ENCODE peak calls at places on chromosomes 16 and 17, in five cellular contexts. One of them, this sample, is unnamed.

GRCh38 chr17:81101614-81102306 is 63.5 kb upstream of the PVALEF start:
- DNase-seq in GM23248: peak
- DNase-seq in PC-9: peak
- DNase-seq in WERI-Rb-1: peak
- DNase-seq in mesendoderm: peak
- DNase-seq in this sample: peak

GRCh38 chr17:77314601-77315000 is 173.8 kb downstream of the SEC14L1 start:
- DNase-seq in PC-9: no peak
- DNase-seq in WERI-Rb-1: no peak
- DNase-seq in GM23248: no peak
- DNase-seq in mesendoderm: no peak
- DNase-seq in this sample: peak

GRCh38 chr17:74351552-74352210 is 10.0 kb downstream of the BTBD17 start:
- DNase-seq in PC-9: no peak
- DNase-seq in GM23248: no peak
- DNase-seq in mesendoderm: peak
- DNase-seq in WERI-Rb-1: no peak
- DNase-seq in this sample: peak

GRCh38 chr16:85110105-85110504 is 2.2 kb downstream of the CIBAR2 start:
- DNase-seq in PC-9: no peak
- DNase-seq in WERI-Rb-1: no peak
- DNase-seq in GM23248: no peak
- DNase-seq in mesendoderm: no peak
- DNase-seq in this sample: peak

GRCh38 chr16:23557779-23558330 is 328 bp downstream of the UBFD1 start:
- DNase-seq in PC-9: no peak
- DNase-seq in GM23248: peak
- DNase-seq in WERI-Rb-1: peak
- DNase-seq in mesendoderm: no peak
- DNase-seq in this sample: peak

GRCh38 chr16:74667215-74667765 is 613 bp upstream of the RFWD3 start:
- DNase-seq in GM23248: peak
- DNase-seq in mesendoderm: peak
- DNase-seq in PC-9: peak
- DNase-seq in WERI-Rb-1: no peak
- DNase-seq in this sample: peak

GRCh38 chr17:29158515-29159275 is 21.5 kb downstream of the MYO18A start:
- DNase-seq in mesendoderm: peak
- DNase-seq in PC-9: peak
- DNase-seq in WERI-Rb-1: no peak
- DNase-seq in GM23248: peak
- DNase-seq in this sample: peak

GRCh38 chr16:52727878-52728277 is 180.9 kb upstream of the TOX3 start:
- DNase-seq in WERI-Rb-1: no peak
- DNase-seq in GM23248: no peak
- DNase-seq in PC-9: no peak
- DNase-seq in mesendoderm: no peak
- DNase-seq in this sample: no peak

GRCh38 chr17:55617441-55617840 is 105.2 kb downstream of the TMEM100 start:
- DNase-seq in mesendoderm: no peak
- DNase-seq in WERI-Rb-1: no peak
- DNase-seq in PC-9: no peak
- DNase-seq in GM23248: no peak
- DNase-seq in this sample: no peak

GRCh38 chr17:73754886-73755285 is 110.6 kb upstream of the SDK2 start:
- DNase-seq in mesendoderm: no peak
- DNase-seq in GM23248: no peak
- DNase-seq in WERI-Rb-1: no peak
- DNase-seq in PC-9: no peak
- DNase-seq in this sample: peak

GRCh38 chr17:67571478-67571877 is 146.3 kb upstream of the NOL11 start:
- DNase-seq in GM23248: no peak
- DNase-seq in mesendoderm: no peak
- DNase-seq in WERI-Rb-1: no peak
- DNase-seq in PC-9: no peak
- DNase-seq in this sample: no peak

GRCh38 chr17:35241520-35241919 is 1.4 kb upstream of the SLFN5 start:
- DNase-seq in GM23248: no peak
- DNase-seq in WERI-Rb-1: no peak
- DNase-seq in PC-9: no peak
- DNase-seq in mesendoderm: peak
- DNase-seq in this sample: no peak

GRCh38 chr17:59800530-59800942 is 92.2 kb downstream of the TUBD1 start:
- DNase-seq in PC-9: no peak
- DNase-seq in GM23248: no peak
- DNase-seq in mesendoderm: no peak
- DNase-seq in WERI-Rb-1: no peak
- DNase-seq in this sample: no peak

GRCh38 chr17:52233176-52233575 is 74.7 kb upstream of the CA10 start:
- DNase-seq in mesendoderm: no peak
- DNase-seq in WERI-Rb-1: no peak
- DNase-seq in GM23248: no peak
- DNase-seq in PC-9: no peak
- DNase-seq in this sample: no peak

GRCh38 chr16:29943846-29944669 is 17.8 kb upstream of the TMEM219 start:
- DNase-seq in WERI-Rb-1: peak
- DNase-seq in GM23248: peak
- DNase-seq in PC-9: peak
- DNase-seq in mesendoderm: peak
- DNase-seq in this sample: peak

GRCh38 chr16:21708533-21709115 is 44.9 kb downstream of the OTOA start:
- DNase-seq in mesendoderm: peak
- DNase-seq in PC-9: peak
- DNase-seq in GM23248: peak
- DNase-seq in WERI-Rb-1: peak
- DNase-seq in this sample: peak

GRCh38 chr17:29212681-29213121 is 32.5 kb upstream of the MYO18A start:
- DNase-seq in mesendoderm: no peak
- DNase-seq in WERI-Rb-1: no peak
- DNase-seq in GM23248: peak
- DNase-seq in PC-9: no peak
- DNase-seq in this sample: no peak

GRCh38 chr17:81907219-81908145 is 3.7 kb downstream of the PCYT2 start:
- DNase-seq in mesendoderm: no peak
- DNase-seq in GM23248: no peak
- DNase-seq in PC-9: no peak
- DNase-seq in WERI-Rb-1: no peak
- DNase-seq in this sample: no peak

GRCh38 chr16:17106243-17106791 is 364.4 kb downstream of the XYLT1 start:
- DNase-seq in PC-9: no peak
- DNase-seq in GM23248: no peak
- DNase-seq in mesendoderm: peak
- DNase-seq in WERI-Rb-1: no peak
- DNase-seq in this sample: no peak

GRCh38 chr16:4511441-4512082 is 27.0 kb downstream of the CDIP1 start:
- DNase-seq in GM23248: peak
- DNase-seq in mesendoderm: peak
- DNase-seq in PC-9: peak
- DNase-seq in WERI-Rb-1: peak
- DNase-seq in this sample: peak

GRCh38 chr16:23269248-23270091 is 32.6 kb upstream of the SCNN1B start:
- DNase-seq in GM23248: no peak
- DNase-seq in mesendoderm: peak
- DNase-seq in WERI-Rb-1: no peak
- DNase-seq in PC-9: no peak
- DNase-seq in this sample: no peak

GRCh38 chr16:10923650-10924214 is 18.5 kb downstream of the DEXI start:
- DNase-seq in WERI-Rb-1: no peak
- DNase-seq in PC-9: no peak
- DNase-seq in mesendoderm: no peak
- DNase-seq in GM23248: peak
- DNase-seq in this sample: no peak

GRCh38 chr16:10922328-10923145 is 19.7 kb downstream of the DEXI start:
- DNase-seq in mesendoderm: no peak
- DNase-seq in PC-9: no peak
- DNase-seq in GM23248: peak
- DNase-seq in WERI-Rb-1: no peak
- DNase-seq in this sample: no peak

GRCh38 chr16:10923146-10923649 is 19.1 kb downstream of the DEXI start:
- DNase-seq in mesendoderm: peak
- DNase-seq in PC-9: no peak
- DNase-seq in WERI-Rb-1: no peak
- DNase-seq in GM23248: no peak
- DNase-seq in this sample: no peak

GRCh38 chr16:10920726-10921427 is 21.4 kb downstream of the DEXI start:
- DNase-seq in GM23248: peak
- DNase-seq in WERI-Rb-1: no peak
- DNase-seq in PC-9: no peak
- DNase-seq in mesendoderm: no peak
- DNase-seq in this sample: no peak

DNA sequence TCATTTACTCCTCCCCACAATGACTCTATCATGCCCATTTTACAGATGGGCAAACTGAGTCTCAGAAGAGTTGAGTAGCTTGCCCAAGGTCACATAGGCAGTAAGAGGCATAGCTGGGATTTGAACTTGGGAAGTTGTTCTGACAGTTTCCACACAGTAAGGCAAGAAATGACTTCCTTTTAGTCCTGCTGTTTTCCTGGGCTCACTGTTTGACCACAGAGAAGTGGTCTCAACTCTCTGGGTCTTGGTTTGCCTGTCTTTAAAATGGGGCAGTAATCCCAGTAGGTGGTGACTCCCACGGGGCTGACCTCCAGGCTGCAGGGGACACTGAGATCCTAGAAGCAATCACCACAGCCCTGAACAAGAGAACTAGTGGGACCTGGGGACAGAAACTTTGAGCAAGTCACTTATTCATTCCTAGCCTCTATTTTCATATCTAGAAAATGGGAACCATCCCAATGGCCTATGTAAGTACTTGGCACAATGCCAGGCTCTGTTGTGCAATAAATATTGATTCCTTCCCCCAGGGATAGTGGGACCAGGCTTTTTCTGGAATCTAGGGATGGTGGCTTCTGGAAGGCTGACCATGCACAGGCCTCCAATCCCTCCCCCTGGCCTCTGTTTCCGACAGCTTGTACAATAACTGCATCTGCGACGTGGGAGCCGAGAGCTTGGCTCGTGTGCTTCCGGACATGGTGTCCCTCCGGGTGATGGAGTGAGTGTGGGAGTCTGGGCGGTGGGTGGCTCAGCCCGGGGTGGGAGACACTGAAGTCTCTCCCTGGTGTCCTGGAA is 20.5 kb downstream of the DEXI start:
- DNase-seq in PC-9: no peak
- DNase-seq in GM23248: peak
- DNase-seq in mesendoderm: no peak
- DNase-seq in WERI-Rb-1: no peak
- DNase-seq in this sample: no peak
- H3K27ac ChIP-seq in PC-9: no peak
- H3K27ac ChIP-seq in GM23248: peak
- H3K27ac ChIP-seq in mesendoderm: no peak
- H3K27ac ChIP-seq in WERI-Rb-1: no peak
- H3K27ac ChIP-seq in this sample: peak

GRCh38 chr16:12803203-12804093 is at the start of gene CPPED1:
- DNase-seq in mesendoderm: peak
- DNase-seq in PC-9: peak
- DNase-seq in WERI-Rb-1: peak
- DNase-seq in GM23248: peak
- DNase-seq in this sample: peak
- H3K27ac ChIP-seq in mesendoderm: no peak
- H3K27ac ChIP-seq in PC-9: peak
- H3K27ac ChIP-seq in WERI-Rb-1: peak
- H3K27ac ChIP-seq in GM23248: peak
- H3K27ac ChIP-seq in this sample: peak

GRCh38 chr16:20626971-20627370 is 50.8 kb upstream of the ACSM2B start:
- DNase-seq in PC-9: no peak
- DNase-seq in mesendoderm: no peak
- DNase-seq in GM23248: no peak
- DNase-seq in WERI-Rb-1: no peak
- DNase-seq in this sample: no peak
- H3K27ac ChIP-seq in PC-9: no peak
- H3K27ac ChIP-seq in mesendoderm: no peak
- H3K27ac ChIP-seq in GM23248: no peak
- H3K27ac ChIP-seq in WERI-Rb-1: no peak
- H3K27ac ChIP-seq in this sample: no peak

GRCh38 chr16:88634141-88634993 is 4.0 kb upstream of the IL17C start:
- DNase-seq in mesendoderm: peak
- DNase-seq in GM23248: peak
- DNase-seq in PC-9: no peak
- DNase-seq in WERI-Rb-1: no peak
- DNase-seq in this sample: peak
- H3K27ac ChIP-seq in mesendoderm: no peak
- H3K27ac ChIP-seq in GM23248: peak
- H3K27ac ChIP-seq in PC-9: no peak
- H3K27ac ChIP-seq in WERI-Rb-1: no peak
- H3K27ac ChIP-seq in this sample: no peak

DNA sequence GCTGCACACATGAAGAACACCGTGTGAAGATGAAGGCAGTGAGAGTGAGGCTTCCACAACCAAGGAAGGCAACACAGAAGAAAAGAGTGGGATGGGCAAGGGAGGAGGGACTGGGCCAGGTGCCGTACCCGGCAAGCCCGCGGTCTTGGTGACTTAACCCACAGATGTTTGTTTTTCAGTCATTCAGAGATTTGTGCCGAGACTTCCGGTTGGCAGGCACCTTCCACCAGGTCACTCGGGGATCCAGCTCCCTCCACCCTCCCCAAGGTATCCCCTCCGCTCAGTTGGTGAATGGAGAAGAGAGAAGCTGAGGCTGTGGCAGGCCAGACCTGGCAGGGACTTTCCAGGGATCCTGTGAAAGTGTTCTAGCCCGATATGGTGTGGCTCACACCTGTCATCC is 4.9 kb upstream of the KREMEN2 start:
- DNase-seq in GM23248: no peak
- DNase-seq in PC-9: no peak
- DNase-seq in mesendoderm: no peak
- DNase-seq in WERI-Rb-1: no peak
- DNase-seq in this sample: peak
- H3K27ac ChIP-seq in GM23248: no peak
- H3K27ac ChIP-seq in PC-9: no peak
- H3K27ac ChIP-seq in mesendoderm: no peak
- H3K27ac ChIP-seq in WERI-Rb-1: no peak
- H3K27ac ChIP-seq in this sample: no peak

This sample was measured in osteoblast.